ENCODE peak calls at places on chromosomes 7 and 10, in five cellular contexts. G is AG10803, Y is WERI-Rb-1, M is fibroblast of the aortic adventitia, U is fibroblast of lung. T is an unnamed sample.

GRCh38 chr10:48649349-48649944 is 35.2 kb upstream of the WDFY4 start:
- DNase-seq in G (peak), Y (no peak), M (no peak), U (no peak), T (no peak)

GRCh38 chr10:93180402-93181040 is 106.8 kb downstream of the CYP26A1 start:
- DNase-seq in G (peak), Y (no peak), M (peak), U (peak), T (peak)

GRCh38 chr10:48505394-48506112 is 99.3 kb downstream of the ARHGAP22 start:
- DNase-seq in G (no peak), Y (peak), M (no peak), U (no peak), T (no peak)

GRCh38 chr10:69769395-69769989 is 32.2 kb upstream of the COL13A1 start:
- DNase-seq in G (peak), Y (no peak), M (peak), U (peak), T (peak)

GRCh38 chr7:19079066-19079465 is 38.4 kb downstream of the TWIST1 start:
- DNase-seq in G (peak), Y (no peak), M (peak), U (peak), T (no peak)

GRCh38 chr7:42726066-42726785 is 185.6 kb downstream of the C7orf25 start:
- DNase-seq in G (peak), Y (no peak), M (peak), U (no peak), T (no peak)

GRCh38 chr7:140672382-140673062 is at the start of gene ADCK2:
- DNase-seq in G (peak), Y (peak), M (no peak), U (no peak), T (peak)

GRCh38 chr7:138974675-138975237 is 6.4 kb downstream of the KIAA1549 start:
- DNase-seq in G (no peak), Y (no peak), M (no peak), U (no peak), T (no peak)

GRCh38 chr7:155052982-155053381 is 17.1 kb upstream of the HTR5A start:
- DNase-seq in G (no peak), Y (peak), M (no peak), U (no peak), T (no peak)

GRCh38 chr7:151603951-151604350 is 84.3 kb upstream of the RHEB start:
- DNase-seq in G (no peak), Y (no peak), M (no peak), U (no peak), T (no peak)

GRCh38 chr7:151689196-151689971 is 169.7 kb upstream of the RHEB start:
- DNase-seq in G (no peak), Y (no peak), M (no peak), U (peak), T (peak)

GRCh38 chr7:141452911-141453310 is 98.3 kb upstream of the AGK start:
- DNase-seq in G (no peak), Y (no peak), M (no peak), U (no peak), T (no peak)

GRCh38 chr7:454356-455109 is 65.1 kb downstream of the PDGFA start:
- DNase-seq in G (no peak), Y (no peak), M (no peak), U (no peak), T (no peak)

GRCh38 chr7:20713792-20714191 is 72.9 kb downstream of the SP8 start:
- DNase-seq in G (no peak), Y (no peak), M (no peak), U (no peak), T (no peak)

GRCh38 chr7:127876393-127876792 is 154.8 kb downstream of the LRRC4 start:
- DNase-seq in G (peak), Y (no peak), M (peak), U (peak), T (no peak)

GRCh38 chr10:16182688-16183087 is 254.1 kb upstream of the PTER start:
- DNase-seq in G (peak), Y (no peak), M (no peak), U (no peak), T (no peak)

GRCh38 chr7:119256001-119256400 is 1017.0 kb upstream of the KCND2 start:
- DNase-seq in G (no peak), Y (no peak), M (no peak), U (no peak), T (no peak)

GRCh38 chr7:101644879-101645278 is 15.8 kb upstream of the MYL10 start:
- DNase-seq in G (no peak), Y (no peak), M (no peak), U (no peak), T (no peak)

GRCh38 chr10:101843032-101843991 is at the start of gene KCNIP2:
- DNase-seq in G (no peak), Y (peak), M (no peak), U (no peak), T (peak)

GRCh38 chr10:117860823-117861222 is 185.9 kb downstream of the RAB11FIP2 start:
- DNase-seq in G (peak), Y (no peak), M (peak), U (no peak), T (no peak)

GRCh38 chr7:74059681-74060588 is 23.7 kb upstream of the LIMK1 start:
- DNase-seq in G (no peak), Y (peak), M (peak), U (no peak), T (peak)

GRCh38 chr7:135349746-135350145 is 116.1 kb downstream of the STRA8 start:
- DNase-seq in G (no peak), Y (peak), M (peak), U (no peak), T (no peak)

GRCh38 chr7:131556055-131556911 is at the start of gene PODXL:
- DNase-seq in G (peak), Y (peak), M (peak), U (peak), T (peak)

GRCh38 chr10:22320591-22321155 is at the start of gene BMI1:
- DNase-seq in G (peak), Y (peak), M (peak), U (peak), T (peak)

GRCh38 chr10:52279546-52279945 is 34.5 kb upstream of the DKK1 start:
- DNase-seq in G (no peak), Y (no peak), M (no peak), U (no peak), T (no peak)

GRCh38 chr10:77971804-77972144 is 45.2 kb upstream of the DLG5 start:
- DNase-seq in G (no peak), Y (no peak), M (no peak), U (no peak), T (no peak)

GRCh38 chr7:148615085-148615750 is 24.7 kb downstream of the C7orf33 start:
- DNase-seq in G (no peak), Y (no peak), M (no peak), U (no peak), T (no peak)

GRCh38 chr10:42984761-42985325 is 92.0 kb upstream of the RET start:
- DNase-seq in G (no peak), Y (no peak), M (no peak), U (no peak), T (no peak)

GRCh38 chr7:43119371-43120069 is 7.1 kb downstream of the HECW1 start:
- DNase-seq in G (peak), Y (no peak), M (peak), U (peak), T (no peak)

GRCh38 chr10:79816-80215 is 30.7 kb upstream of the TUBB8 start:
- DNase-seq in G (no peak), Y (no peak), M (no peak), U (no peak), T (no peak)

GRCh38 chr10:14244147-14244546 is 86.6 kb downstream of the FRMD4A start:
- DNase-seq in G (no peak), Y (peak), M (no peak), U (peak), T (no peak)

GRCh38 chr7:20793686-20794394 is 7.2 kb upstream of the SP8 start:
- DNase-seq in G (no peak), Y (no peak), M (no peak), U (no peak), T (no peak)

GRCh38 chr10:72171175-72171630 is 44.6 kb upstream of the ANAPC16 start:
- DNase-seq in G (peak), Y (no peak), M (peak), U (peak), T (peak)

GRCh38 chr10:102395677-102396197 is at the start of gene NFKB2:
- DNase-seq in G (peak), Y (no peak), M (peak), U (no peak), T (peak)

DNA sequence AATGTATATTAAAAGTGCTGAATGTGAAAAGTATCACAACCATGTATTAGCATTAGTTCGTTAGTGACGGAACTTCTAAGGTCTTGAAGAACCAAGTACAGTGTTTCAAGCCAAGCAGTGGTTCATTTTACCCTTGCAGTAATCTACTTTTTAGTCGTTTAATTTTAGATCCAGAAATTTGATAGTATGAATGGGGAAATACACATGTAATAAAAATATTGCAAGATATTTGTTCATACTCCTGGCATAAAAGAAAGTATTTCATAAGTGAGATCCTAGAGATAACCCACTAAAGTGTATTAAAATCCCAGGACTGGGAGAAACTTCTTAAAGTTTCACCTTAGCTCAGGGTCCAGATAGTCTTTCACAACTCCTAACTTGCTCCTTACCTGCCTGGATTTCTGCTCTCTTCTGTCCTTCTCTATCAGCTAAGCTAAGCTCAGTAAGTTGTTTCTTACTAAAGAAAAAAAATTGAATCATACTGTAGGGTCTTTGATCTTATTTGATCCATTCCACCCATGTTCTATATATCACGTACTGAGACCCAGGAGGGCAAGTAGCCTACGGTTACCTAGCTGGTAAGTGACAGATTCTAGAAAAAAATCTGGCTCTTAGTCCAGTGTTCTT is 1.5 kb downstream of the BCAP29 start:
- DNase-seq in G (peak), Y (no peak), M (peak), U (peak), T (no peak)
- H3K4me3 ChIP-seq in G (peak), Y (peak), M (peak), U (peak), T (no peak)

GRCh38 chr10:121661451-121661851 is 63.2 kb upstream of the FGFR2 start:
- DNase-seq in G (no peak), Y (no peak), M (no peak), U (no peak), T (no peak)

GRCh38 chr10:121665809-121666208 is 67.6 kb upstream of the FGFR2 start:
- DNase-seq in G (no peak), Y (no peak), M (no peak), U (no peak), T (no peak)

GRCh38 chr10:121664671-121665070 is 66.4 kb upstream of the FGFR2 start:
- DNase-seq in G (no peak), Y (no peak), M (no peak), U (no peak), T (no peak)

GRCh38 chr10:121662531-121662930 is 64.3 kb upstream of the FGFR2 start:
- DNase-seq in G (no peak), Y (no peak), M (no peak), U (no peak), T (no peak)

DNA sequence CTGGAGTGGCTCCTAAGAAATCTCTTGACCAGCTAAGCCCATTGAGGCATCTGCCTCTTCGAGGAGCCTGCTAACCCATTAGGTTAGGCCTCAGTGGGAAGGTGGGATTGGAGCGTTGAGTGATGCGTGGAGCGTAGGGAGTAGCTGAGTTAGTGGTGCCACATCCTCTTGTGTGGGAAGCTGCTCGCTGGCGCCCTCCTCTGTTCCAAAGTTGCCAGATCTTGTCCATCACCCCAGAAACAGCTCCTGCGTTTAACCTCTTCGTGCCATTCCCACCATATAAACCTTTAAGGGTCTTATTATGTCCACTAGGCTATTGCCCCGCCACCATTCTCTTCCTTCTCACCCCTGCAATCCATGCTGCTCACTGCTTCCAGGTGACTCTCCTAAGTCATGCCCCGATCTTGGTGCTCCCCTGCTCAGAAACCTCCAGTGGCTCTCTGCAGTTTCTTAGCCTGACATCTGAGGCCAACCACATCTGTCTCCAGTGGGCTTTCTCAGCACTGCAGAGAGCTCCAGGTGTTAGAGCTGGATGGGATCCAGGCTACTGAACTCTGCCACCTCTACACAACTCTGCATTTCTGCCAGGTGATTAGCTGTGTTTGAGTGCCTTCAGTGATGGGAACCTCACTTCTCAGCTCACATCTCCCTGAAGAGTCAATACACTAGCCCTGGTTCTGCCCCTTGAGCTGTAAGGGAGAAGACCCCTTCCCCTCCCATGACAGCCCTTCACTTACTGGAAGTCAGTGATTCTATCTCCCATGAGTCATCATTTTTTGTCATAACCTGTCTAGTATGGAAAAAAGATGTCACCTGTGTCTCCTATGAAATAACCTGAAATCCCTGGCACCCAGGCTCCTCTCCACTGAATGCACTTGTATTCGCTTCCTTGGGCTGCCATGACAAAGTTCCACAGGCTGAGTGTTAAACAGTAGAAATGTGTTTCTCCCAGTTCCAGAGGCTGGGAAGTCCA is 65.0 kb upstream of the FGFR2 start:
- DNase-seq in G (no peak), Y (peak), M (no peak), U (no peak), T (no peak)
- TF ChIP-seq CTCF in G (peak), Y (peak), M (no peak), U (no peak), T (no peak)

DNA sequence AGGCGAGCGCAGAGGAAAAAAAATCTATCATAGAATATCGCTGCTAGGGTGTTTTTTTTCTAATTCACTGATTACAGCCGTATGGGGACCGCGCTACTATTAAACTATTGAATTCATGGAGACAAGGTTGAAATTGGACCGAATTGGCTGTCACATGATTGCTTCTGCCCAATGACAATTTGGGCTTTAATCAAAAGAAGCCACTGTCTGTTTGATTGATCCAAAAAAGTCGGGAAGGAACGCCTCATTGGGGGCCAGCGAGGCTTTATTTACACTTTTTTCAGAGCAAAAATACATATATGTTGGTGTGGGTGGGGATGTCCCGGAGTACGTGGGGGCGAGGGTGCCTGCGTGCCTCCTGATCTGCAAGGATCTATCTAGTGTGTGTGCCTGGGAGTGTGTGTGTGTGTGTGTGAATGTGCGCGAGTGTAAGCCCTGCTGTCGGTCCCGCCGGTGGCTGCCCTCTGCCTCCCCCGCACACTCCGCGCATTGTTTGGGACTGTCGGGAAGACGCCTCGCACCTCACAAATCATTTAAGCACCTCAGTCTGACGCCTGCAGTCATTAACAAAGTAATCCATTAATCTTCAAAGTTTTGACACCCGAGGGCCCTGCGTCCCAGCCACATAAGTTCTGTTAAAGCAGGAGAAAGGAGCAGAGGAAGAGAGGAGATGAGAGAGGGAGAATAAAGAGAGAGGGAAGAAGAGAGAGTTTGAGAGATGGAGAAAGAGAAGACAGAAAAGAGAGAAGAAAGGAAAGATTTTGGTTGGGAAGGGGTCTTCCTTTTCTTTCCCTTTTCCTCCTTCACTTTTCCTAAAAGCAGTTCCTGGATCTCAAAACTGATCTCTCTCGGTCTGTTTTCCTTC is at the start of gene HOXA2:
- DNase-seq in G (no peak), Y (peak), M (peak), U (peak), T (no peak)
- H3K4me3 ChIP-seq in G (peak), Y (peak), M (peak), U (peak), T (no peak)

DNA sequence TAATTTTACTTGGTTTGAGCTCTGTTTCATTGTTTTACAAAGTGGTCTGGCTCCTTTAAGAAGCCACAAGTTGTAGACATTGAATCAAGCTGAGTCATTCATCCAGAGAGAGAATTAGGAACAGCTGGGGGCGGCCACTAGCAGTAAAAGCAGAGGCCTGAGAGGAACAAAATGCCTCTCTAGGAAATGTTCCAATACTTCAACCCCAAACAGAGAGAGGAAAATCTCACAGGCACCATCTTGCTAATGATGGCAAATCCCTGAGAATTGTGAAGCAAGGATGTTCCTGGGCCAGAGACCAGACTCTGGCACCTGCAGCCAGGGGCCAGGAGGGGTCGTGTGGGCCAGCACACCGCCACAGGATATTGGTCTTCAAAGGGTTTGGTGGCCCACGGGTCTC is 26.5 kb upstream of the TRIL start:
- DNase-seq in G (peak), Y (no peak), M (peak), U (peak), T (no peak)
- TF ChIP-seq CTCF in G (no peak), Y (no peak), M (no peak), U (no peak), T (no peak)

GRCh38 chr10:74542077-74542476 is 284.3 kb upstream of the KAT6B start:
- DNase-seq in G (peak), Y (no peak), M (peak), U (peak), T (peak)
- H3K4me3 ChIP-seq in G (no peak), Y (no peak), M (no peak), U (no peak), T (no peak)